ENCODE peak calls at places on chromosomes 16 and 17, in four cellular contexts. One of them, this sample, is unnamed.

GRCh38 chr16:31532120-31532519 is 4.4 kb downstream of the AHSP start:
- DNase-seq in sigmoid colon: no peak
- DNase-seq in colonic mucosa: no peak
- DNase-seq in astrocyte of the cerebellum: no peak
- DNase-seq in this sample: no peak

GRCh38 chr16:86740817-86741799 is 162.8 kb downstream of the FOXL1 start:
- DNase-seq in sigmoid colon: peak
- DNase-seq in colonic mucosa: no peak
- DNase-seq in astrocyte of the cerebellum: peak
- DNase-seq in this sample: no peak

GRCh38 chr17:10224592-10225195 is 26.3 kb upstream of the GAS7 start:
- DNase-seq in sigmoid colon: no peak
- DNase-seq in colonic mucosa: no peak
- DNase-seq in astrocyte of the cerebellum: no peak
- DNase-seq in this sample: no peak

GRCh38 chr17:12952012-12952411 is 65.8 kb downstream of the ELAC2 start:
- DNase-seq in sigmoid colon: no peak
- DNase-seq in colonic mucosa: no peak
- DNase-seq in astrocyte of the cerebellum: no peak
- DNase-seq in this sample: no peak

GRCh38 chr17:61202564-61202963 is 197.1 kb upstream of the TBX2 start:
- DNase-seq in sigmoid colon: no peak
- DNase-seq in colonic mucosa: no peak
- DNase-seq in astrocyte of the cerebellum: no peak
- DNase-seq in this sample: no peak

GRCh38 chr16:89562027-89562599 is 1.6 kb downstream of the RPL13 start:
- DNase-seq in sigmoid colon: no peak
- DNase-seq in colonic mucosa: peak
- DNase-seq in astrocyte of the cerebellum: no peak
- DNase-seq in this sample: no peak

GRCh38 chr16:1871974-1872635 is at the start of gene MEIOB:
- DNase-seq in sigmoid colon: no peak
- DNase-seq in colonic mucosa: peak
- DNase-seq in astrocyte of the cerebellum: no peak
- DNase-seq in this sample: no peak

GRCh38 chr17:3964203-3965122 is at the start of gene ATP2A3:
- DNase-seq in sigmoid colon: no peak
- DNase-seq in colonic mucosa: peak
- DNase-seq in astrocyte of the cerebellum: no peak
- DNase-seq in this sample: no peak

GRCh38 chr16:11675561-11676511 is 7.6 kb downstream of the SNN start:
- DNase-seq in sigmoid colon: peak
- DNase-seq in colonic mucosa: peak
- DNase-seq in astrocyte of the cerebellum: no peak
- DNase-seq in this sample: no peak

GRCh38 chr17:45098869-45099616 is 33.3 kb downstream of the PLCD3 start:
- DNase-seq in sigmoid colon: peak
- DNase-seq in colonic mucosa: peak
- DNase-seq in astrocyte of the cerebellum: peak
- DNase-seq in this sample: no peak

GRCh38 chr16:20707461-20707860 is 10.0 kb upstream of the ACSM1 start:
- DNase-seq in sigmoid colon: no peak
- DNase-seq in colonic mucosa: no peak
- DNase-seq in astrocyte of the cerebellum: no peak
- DNase-seq in this sample: no peak

GRCh38 chr16:71479420-71479819 is 9.7 kb downstream of the ZNF19 start:
- DNase-seq in sigmoid colon: no peak
- DNase-seq in colonic mucosa: no peak
- DNase-seq in astrocyte of the cerebellum: no peak
- DNase-seq in this sample: no peak

GRCh38 chr17:29379084-29379811 is 10.9 kb upstream of the TAOK1 start:
- DNase-seq in sigmoid colon: no peak
- DNase-seq in colonic mucosa: peak
- DNase-seq in astrocyte of the cerebellum: no peak
- DNase-seq in this sample: no peak

GRCh38 chr17:52106638-52107261 is 51.8 kb downstream of the CA10 start:
- DNase-seq in sigmoid colon: no peak
- DNase-seq in colonic mucosa: peak
- DNase-seq in astrocyte of the cerebellum: peak
- DNase-seq in this sample: no peak

GRCh38 chr17:74059471-74059870 is 144.0 kb upstream of the RPL38 start:
- DNase-seq in sigmoid colon: no peak
- DNase-seq in colonic mucosa: no peak
- DNase-seq in astrocyte of the cerebellum: no peak
- DNase-seq in this sample: no peak

GRCh38 chr17:78884148-78884870 is 18.7 kb downstream of the CEP295NL start:
- DNase-seq in sigmoid colon: no peak
- DNase-seq in colonic mucosa: no peak
- DNase-seq in astrocyte of the cerebellum: no peak
- DNase-seq in this sample: no peak

GRCh38 chr16:12159028-12159427 is 182.5 kb downstream of the SNX29 start:
- DNase-seq in sigmoid colon: no peak
- DNase-seq in colonic mucosa: no peak
- DNase-seq in astrocyte of the cerebellum: no peak
- DNase-seq in this sample: no peak

GRCh38 chr17:80991645-80992076 is at the start of gene CHMP6:
- DNase-seq in sigmoid colon: peak
- DNase-seq in colonic mucosa: peak
- DNase-seq in astrocyte of the cerebellum: no peak
- DNase-seq in this sample: no peak

GRCh38 chr16:89332248-89333245 is 115.0 kb downstream of the ZNF778 start:
- DNase-seq in sigmoid colon: peak
- DNase-seq in colonic mucosa: no peak
- DNase-seq in astrocyte of the cerebellum: no peak
- DNase-seq in this sample: no peak

GRCh38 chr16:87706278-87707000 is 59.3 kb downstream of the KLHDC4 start:
- DNase-seq in sigmoid colon: no peak
- DNase-seq in colonic mucosa: no peak
- DNase-seq in astrocyte of the cerebellum: no peak
- DNase-seq in this sample: no peak

GRCh38 chr17:28298449-28298848 is 20.6 kb upstream of the TMEM97 start:
- DNase-seq in sigmoid colon: no peak
- DNase-seq in colonic mucosa: no peak
- DNase-seq in astrocyte of the cerebellum: no peak
- DNase-seq in this sample: no peak

GRCh38 chr17:34178047-34178446 is 77.0 kb upstream of the CCL2 start:
- DNase-seq in sigmoid colon: no peak
- DNase-seq in colonic mucosa: no peak
- DNase-seq in astrocyte of the cerebellum: no peak
- DNase-seq in this sample: no peak

GRCh38 chr17:46013127-46013501 is 14.1 kb downstream of the STH start:
- DNase-seq in sigmoid colon: no peak
- DNase-seq in colonic mucosa: no peak
- DNase-seq in astrocyte of the cerebellum: no peak
- DNase-seq in this sample: no peak

DNA sequence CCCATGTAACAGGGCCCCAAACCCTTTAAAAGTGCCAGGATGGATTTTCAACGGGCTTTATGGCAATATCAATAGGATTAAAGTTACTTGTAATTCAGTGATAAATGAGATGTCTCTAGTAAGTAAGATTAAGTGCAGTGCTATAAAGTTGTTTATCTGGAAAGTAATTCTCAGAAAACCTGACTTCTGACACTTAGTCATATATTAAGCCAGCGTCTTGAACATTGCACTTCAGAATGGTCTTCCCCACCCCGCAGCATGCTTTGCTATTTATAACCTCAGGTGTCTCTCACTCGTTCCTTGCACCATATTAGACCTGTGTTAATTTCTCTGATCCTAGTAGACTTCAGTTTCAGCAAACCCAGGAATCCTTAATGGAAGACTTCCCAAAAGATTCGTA is 2.1 kb upstream of the MAF start:
- DNase-seq in sigmoid colon: no peak
- DNase-seq in colonic mucosa: no peak
- DNase-seq in astrocyte of the cerebellum: no peak
- DNase-seq in this sample: no peak
- H3K4me3 ChIP-seq in sigmoid colon: peak
- H3K4me3 ChIP-seq in colonic mucosa: no peak
- H3K4me3 ChIP-seq in astrocyte of the cerebellum: peak
- H3K4me3 ChIP-seq in this sample: no peak

GRCh38 chr16:83791916-83792315 is 15.9 kb upstream of the HSBP1 start:
- DNase-seq in sigmoid colon: no peak
- DNase-seq in colonic mucosa: no peak
- DNase-seq in astrocyte of the cerebellum: no peak
- DNase-seq in this sample: no peak
- H3K4me3 ChIP-seq in sigmoid colon: no peak
- H3K4me3 ChIP-seq in colonic mucosa: no peak
- H3K4me3 ChIP-seq in astrocyte of the cerebellum: no peak
- H3K4me3 ChIP-seq in this sample: no peak

GRCh38 chr16:4372315-4372577 is 598 bp downstream of the VASN start:
- DNase-seq in sigmoid colon: no peak
- DNase-seq in colonic mucosa: no peak
- DNase-seq in astrocyte of the cerebellum: no peak
- DNase-seq in this sample: no peak

GRCh38 chr16:4373356-4373908 is 1.8 kb downstream of the VASN start:
- DNase-seq in sigmoid colon: no peak
- DNase-seq in colonic mucosa: no peak
- DNase-seq in astrocyte of the cerebellum: no peak
- DNase-seq in this sample: no peak

GRCh38 chr16:4371481-4372314 is at the start of gene VASN:
- DNase-seq in sigmoid colon: peak
- DNase-seq in colonic mucosa: peak
- DNase-seq in astrocyte of the cerebellum: peak
- DNase-seq in this sample: no peak

GRCh38 chr16:4373909-4374742 is 2.5 kb downstream of the VASN start:
- DNase-seq in sigmoid colon: peak
- DNase-seq in colonic mucosa: peak
- DNase-seq in astrocyte of the cerebellum: peak
- DNase-seq in this sample: peak

DNA sequence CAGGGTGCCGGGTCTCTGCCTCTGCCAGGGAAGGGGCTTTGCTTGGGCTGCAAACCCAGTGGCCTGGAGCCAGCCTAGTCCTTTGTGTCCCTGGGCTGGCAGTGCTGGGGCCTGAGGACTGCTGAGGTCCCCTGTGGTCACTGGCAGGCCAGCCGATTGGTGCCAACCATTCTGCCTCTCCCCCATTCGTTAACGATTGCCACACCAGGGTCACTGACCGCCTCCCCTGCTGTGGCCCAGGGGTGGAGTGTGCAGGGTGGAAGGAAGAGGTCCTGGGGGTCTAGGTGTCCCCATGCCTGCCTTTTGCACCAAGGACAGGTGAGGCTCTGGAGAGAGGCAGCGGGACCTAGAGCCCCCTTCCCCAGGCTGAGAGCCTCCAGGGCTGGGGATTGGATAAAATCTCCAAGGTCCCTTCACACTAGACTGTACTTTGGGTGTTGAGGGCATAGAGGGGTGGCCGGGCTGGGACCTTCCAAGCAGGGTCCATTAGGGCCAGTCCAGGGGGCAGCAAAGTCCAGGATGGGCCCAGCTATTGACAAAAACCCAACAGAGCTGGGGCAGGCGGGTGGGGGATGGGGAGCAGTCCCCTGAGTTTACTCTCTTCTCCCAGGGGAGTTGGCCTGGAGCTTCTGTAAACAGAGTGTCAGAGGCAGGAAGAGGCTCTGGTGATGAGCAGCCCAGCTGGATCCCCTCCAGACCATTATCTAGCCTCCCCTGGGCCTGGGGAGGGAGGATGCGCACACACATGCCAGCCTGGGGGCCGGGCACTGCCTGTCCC is 1.1 kb downstream of the VASN start:
- DNase-seq in sigmoid colon: peak
- DNase-seq in colonic mucosa: peak
- DNase-seq in astrocyte of the cerebellum: no peak
- DNase-seq in this sample: no peak
- H3K4me3 ChIP-seq in sigmoid colon: peak
- H3K4me3 ChIP-seq in colonic mucosa: peak
- H3K4me3 ChIP-seq in astrocyte of the cerebellum: peak
- H3K4me3 ChIP-seq in this sample: peak

DNA sequence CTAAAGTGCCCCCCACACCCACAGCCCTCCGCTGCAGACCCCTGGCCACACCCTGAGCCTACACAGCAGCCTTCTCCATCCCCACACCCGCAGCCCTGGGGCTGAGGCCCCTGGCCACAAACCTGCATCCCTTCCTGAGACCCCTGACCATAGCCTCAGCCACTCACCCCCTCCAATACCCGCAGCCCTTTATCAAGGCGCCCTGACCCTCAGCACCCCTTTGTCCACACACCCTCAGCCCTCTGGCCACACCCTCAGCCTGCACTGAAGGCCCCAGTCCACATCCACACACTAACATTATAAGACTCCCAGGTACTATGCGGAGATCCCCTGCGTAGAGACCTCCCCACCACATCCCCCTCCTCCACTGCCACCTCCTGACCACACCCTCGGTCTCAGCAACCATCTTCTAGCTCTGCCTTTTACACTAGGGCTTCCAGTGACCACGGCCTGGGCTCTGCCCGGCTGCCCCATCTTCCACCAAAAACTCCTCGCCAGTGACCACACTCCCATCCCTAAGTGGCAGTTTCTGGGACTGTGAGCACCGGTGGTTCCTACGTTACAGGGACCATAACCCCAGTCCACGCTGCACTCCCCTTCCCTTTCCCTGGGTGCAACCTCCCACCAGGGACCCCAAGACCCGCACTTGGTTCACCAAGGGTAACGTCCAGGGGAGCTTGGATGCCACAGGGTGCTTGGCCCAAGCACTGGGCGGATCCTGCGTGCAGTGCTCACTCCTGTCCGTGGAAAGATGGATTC is 818 bp downstream of the TPPP3 start:
- DNase-seq in sigmoid colon: peak
- DNase-seq in colonic mucosa: no peak
- DNase-seq in astrocyte of the cerebellum: no peak
- DNase-seq in this sample: no peak
- H3K4me3 ChIP-seq in sigmoid colon: peak
- H3K4me3 ChIP-seq in colonic mucosa: peak
- H3K4me3 ChIP-seq in astrocyte of the cerebellum: peak
- H3K4me3 ChIP-seq in this sample: no peak